ENCODE peak calls at places on chromosomes 5 and 9, in ten cellular contexts. X is sigmoid colon, O is fibroblast of villous mesenchyme, S is nephron progenitor cell, I is fibroblast of pulmonary artery, L is HFFc6, B is AG10803, W is AG09309, N is HepG2, E is ovary. A is an unnamed sample.

GRCh38 chr9:83544002-83544698 is 5.9 kb upstream of the FRMD3 start:
- DNase-seq in X (no peak), O (peak; percentile 72), S (peak; percentile 9), I (peak; percentile 88), L (peak; percentile 95), B (peak; percentile 90), W (peak; percentile 72), N (peak; percentile 75), E (no peak), A (peak; percentile 66)

GRCh38 chr5:64207978-64208377 is 42.3 kb downstream of the RNF180 start:
- DNase-seq in X (no peak), O (peak; percentile 17), S (no peak), I (peak; percentile 49), L (no peak), B (peak; percentile 12), W (no peak), N (peak; percentile 8), E (no peak), A (peak; percentile 6)

GRCh38 chr9:12415361-12415760 is 277.8 kb upstream of the TYRP1 start:
- DNase-seq in X (no peak), O (no peak), S (no peak), I (no peak), L (no peak), B (no peak), W (no peak), N (no peak), E (no peak), A (no peak)

GRCh38 chr5:43208658-43209057 is 16.6 kb downstream of the NIM1K start:
- DNase-seq in X (no peak), O (no peak), S (no peak), I (no peak), L (no peak), B (no peak), W (no peak), N (no peak), E (no peak), A (no peak)

GRCh38 chr9:99193466-99193821 is 28.3 kb downstream of the ALG2 start:
- DNase-seq in X (no peak), O (no peak), S (no peak), I (no peak), L (no peak), B (no peak), W (no peak), N (no peak), E (no peak), A (no peak)

GRCh38 chr5:134590992-134591659 is 41.5 kb downstream of the SAR1B start:
- DNase-seq in X (no peak), O (no peak), S (no peak), I (no peak), L (no peak), B (no peak), W (no peak), N (peak; percentile 71), E (no peak), A (no peak)

GRCh38 chr9:90029996-90030395 is 425.2 kb downstream of the GADD45G start:
- DNase-seq in X (no peak), O (peak; percentile 1), S (no peak), I (no peak), L (no peak), B (no peak), W (no peak), N (no peak), E (no peak), A (no peak)

GRCh38 chr9:85064811-85065371 is 395.4 kb downstream of the NTRK2 start:
- DNase-seq in X (no peak), O (no peak), S (no peak), I (no peak), L (no peak), B (no peak), W (no peak), N (no peak), E (no peak), A (no peak)

GRCh38 chr5:177293819-177294581 is 9.5 kb downstream of the RAB24 start:
- DNase-seq in X (no peak), O (no peak), S (no peak), I (no peak), L (no peak), B (no peak), W (no peak), N (no peak), E (no peak), A (no peak)

DNA sequence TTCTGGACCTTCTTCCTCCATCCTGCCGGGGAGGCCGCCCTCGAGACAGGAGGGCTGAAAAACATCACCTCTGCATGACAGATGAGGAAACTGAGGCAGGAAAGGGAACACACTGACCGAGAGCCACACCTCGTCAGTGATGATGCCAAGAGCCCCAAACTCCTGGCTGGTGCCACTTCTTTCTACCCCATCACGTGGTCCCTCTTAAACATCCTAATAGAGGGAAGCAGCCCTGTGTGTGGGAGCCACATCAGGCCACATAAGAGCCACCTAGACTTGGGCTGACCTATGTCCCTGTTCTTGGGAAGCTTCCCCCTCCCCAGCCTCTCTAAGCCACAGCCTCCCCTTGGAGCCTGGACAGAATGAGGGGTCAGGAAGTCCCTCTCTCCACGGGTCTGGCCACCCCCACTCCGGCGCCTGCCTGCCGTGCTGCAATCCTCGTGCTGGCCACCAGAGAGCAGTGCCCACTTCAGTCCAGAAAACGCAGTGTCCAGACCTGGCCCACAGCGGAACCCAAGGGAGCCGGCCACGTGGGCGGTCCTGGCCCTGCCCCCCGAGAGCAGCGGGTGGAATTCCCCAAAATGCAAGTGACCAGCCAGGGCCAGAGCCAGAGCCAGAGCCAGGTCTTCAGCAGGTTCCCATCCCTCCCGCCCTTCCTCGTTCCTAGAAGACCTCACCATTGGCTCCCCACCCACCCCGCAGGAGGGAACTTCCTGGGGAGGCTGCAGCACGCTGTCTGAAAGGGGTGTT is 54.7 kb upstream of the SARDH start:
- DNase-seq in X (peak; percentile 88), O (peak; percentile 74), S (peak; percentile 85), I (peak; percentile 74), L (peak; percentile 65), B (peak; percentile 65), W (peak; percentile 20), N (peak; percentile 27), E (peak; percentile 82), A (peak; percentile 63)
- TF ChIP-seq CTCF in X (peak; percentile 99), O (peak; percentile 93), S (peak; percentile 91), I (peak; percentile 87), L (peak; percentile 97), B (peak; percentile 89), W (peak; percentile 95), N (peak; percentile 90), E (peak; percentile 96), A (peak; percentile 80)

GRCh38 chr9:133768371-133768858 is 30.3 kb upstream of the SARDH start:
- DNase-seq in X (peak; percentile 41), O (no peak), S (no peak), I (no peak), L (no peak), B (no peak), W (no peak), N (no peak), E (peak; percentile 18), A (no peak)

GRCh38 chr9:133768859-133769510 is 30.8 kb upstream of the SARDH start:
- DNase-seq in X (peak; percentile 57), O (no peak), S (peak; percentile 52), I (no peak), L (no peak), B (no peak), W (no peak), N (peak; percentile 83), E (peak; percentile 28), A (peak; percentile 57)

GRCh38 chr9:133770076-133770777 is 32.1 kb upstream of the SARDH start:
- DNase-seq in X (peak; percentile 56), O (no peak), S (no peak), I (no peak), L (no peak), B (no peak), W (no peak), N (no peak), E (peak; percentile 34), A (no peak)

GRCh38 chr9:133767625-133768024 is 29.5 kb upstream of the SARDH start:
- DNase-seq in X (peak; percentile 38), O (no peak), S (no peak), I (no peak), L (no peak), B (no peak), W (no peak), N (no peak), E (no peak), A (no peak)

DNA sequence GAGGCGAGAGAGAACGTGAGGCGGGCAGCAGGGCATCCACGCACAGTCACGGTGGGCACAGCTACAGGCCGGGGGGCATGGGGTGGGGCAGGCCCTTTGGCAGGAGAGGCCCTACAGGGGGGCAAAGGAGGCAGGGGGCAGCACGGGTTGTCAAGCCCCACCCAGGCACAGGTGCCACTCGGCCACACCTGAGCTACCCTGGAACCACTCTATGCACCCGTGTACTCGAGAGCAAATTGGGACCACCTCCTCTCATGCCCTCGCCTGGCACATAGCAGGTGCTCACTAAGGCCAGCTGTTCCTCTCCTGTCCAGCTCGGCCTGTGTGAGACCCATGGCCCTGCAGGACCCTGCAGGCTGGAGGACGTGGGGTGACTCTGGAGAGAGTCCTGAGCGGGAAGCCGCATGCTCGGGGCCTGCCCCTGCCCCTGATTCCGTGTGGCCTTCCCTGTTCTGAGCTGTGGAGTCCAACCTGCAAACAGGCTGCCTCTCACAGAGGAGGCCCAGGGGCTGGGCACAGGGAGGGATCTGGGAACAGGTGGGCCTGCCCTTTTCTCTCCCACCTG is 31.4 kb upstream of the SARDH start:
- DNase-seq in X (peak; percentile 52), O (no peak), S (no peak), I (no peak), L (no peak), B (no peak), W (no peak), N (no peak), E (peak; percentile 18), A (no peak)
- TF ChIP-seq CTCF in X (no peak), O (no peak), S (no peak), I (no peak), L (no peak), B (no peak), W (no peak), N (no peak), E (no peak), A (no peak)

DNA sequence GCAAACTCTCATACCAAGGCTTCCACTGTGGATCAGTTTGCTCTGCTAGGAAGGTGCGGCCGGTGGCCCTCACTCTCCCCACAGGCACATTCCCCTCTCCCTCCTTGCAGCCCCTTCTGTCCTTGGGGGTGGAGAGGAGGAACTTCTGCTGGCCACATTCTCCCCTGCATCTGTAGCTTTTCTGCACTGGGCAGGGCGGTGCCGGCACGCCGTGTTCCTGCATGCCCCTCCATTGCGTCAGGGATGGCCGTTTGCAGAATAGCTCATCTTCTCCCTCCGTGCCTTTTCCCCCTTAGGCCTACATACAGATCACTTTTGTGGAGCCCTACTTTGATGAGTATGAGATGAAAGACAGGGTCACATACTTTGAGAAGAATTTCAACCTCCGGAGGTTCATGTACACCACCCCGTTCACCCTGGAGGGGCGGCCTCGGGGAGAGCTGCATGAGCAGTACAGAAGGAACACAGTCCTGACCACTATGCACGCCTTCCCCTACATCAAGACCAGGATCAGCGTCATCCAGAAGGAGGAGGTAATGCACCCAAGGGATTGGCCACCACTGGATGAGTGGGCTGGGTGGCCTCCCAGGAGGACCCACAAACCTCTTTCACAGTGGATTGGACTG is 231.5 kb downstream of the DOCK8 start:
- DNase-seq in X (no peak), O (no peak), S (no peak), I (no peak), L (no peak), B (no peak), W (no peak), N (no peak), E (no peak), A (no peak)
- TF ChIP-seq CTCF in X (no peak), O (no peak), S (no peak), I (no peak), L (no peak), B (no peak), W (no peak), N (no peak), E (no peak), A (no peak)

GRCh38 chr5:132265336-132266030 is 8.0 kb downstream of the PDLIM4 start:
- DNase-seq in X (peak; percentile 91), O (peak; percentile 98), S (peak; percentile 51), I (peak; percentile 96), L (peak; percentile 98), B (peak; percentile 97), W (peak; percentile 91), N (peak; percentile 23), E (peak; percentile 60), A (no peak)
- TF ChIP-seq CTCF in X (no peak), O (no peak), S (no peak), I (peak; percentile 8), L (peak; percentile 38), B (peak; percentile 26), W (no peak), N (no peak), E (no peak), A (no peak)